ENCODE peak calls at places on chromosomes 4 and X, in nine cellular contexts. Q is ovary; T is esophagus muscularis mucosa; G is heart left ventricle; U is CD8-positive, alpha-beta T cell; I is HCT116; X is psoas muscle; L is kidney; A is uterus. E is an unnamed sample. For H3K36me3, the result is how much of the 10 kb centered on the place peaks cover.

GRCh38 chr4:158410272-158410671 is 111.4 kb upstream of the RXFP1 start:
- DNase-seq in Q (no peak), T (no peak), G (no peak), U (no peak), I (peak), X (no peak), L (no peak), A (no peak), E (no peak)

GRCh38 chrX:109632906-109633504 is 8.0 kb upstream of the KCNE5 start:
- DNase-seq in Q (no peak), T (no peak), G (no peak), U (no peak), I (no peak), X (no peak), L (no peak), A (no peak), E (peak)

GRCh38 chr4:113678651-113679050 is 82.9 kb downstream of the CAMK2D start:
- DNase-seq in Q (no peak), T (no peak), G (no peak), U (no peak), I (no peak), X (no peak), L (no peak), A (no peak), E (no peak)

GRCh38 chr4:71300964-71301363 is 37.9 kb upstream of the SLC4A4 start:
- DNase-seq in Q (no peak), T (no peak), G (peak), U (no peak), I (no peak), X (no peak), L (no peak), A (no peak), E (no peak)

GRCh38 chr4:2352729-2353221 is 65.7 kb downstream of the ZFYVE28 start:
- DNase-seq in Q (no peak), T (no peak), G (no peak), U (no peak), I (no peak), X (no peak), L (no peak), A (peak), E (no peak)

GRCh38 chr4:15515106-15515505 is 45.4 kb downstream of the CC2D2A start:
- DNase-seq in Q (no peak), T (no peak), G (no peak), U (no peak), I (no peak), X (no peak), L (no peak), A (no peak), E (no peak)

GRCh38 chr4:2781911-2782310 is 11.0 kb upstream of the SH3BP2 start:
- DNase-seq in Q (no peak), T (no peak), G (no peak), U (no peak), I (no peak), X (no peak), L (no peak), A (no peak), E (no peak)

GRCh38 chrX:111095974-111096870 is at the start of gene PAK3:
- DNase-seq in Q (peak), T (no peak), G (peak), U (no peak), I (no peak), X (peak), L (peak), A (peak), E (no peak)

GRCh38 chr4:88674989-88675388 is 22.6 kb downstream of the NAP1L5 start:
- DNase-seq in Q (no peak), T (no peak), G (no peak), U (no peak), I (no peak), X (no peak), L (no peak), A (no peak), E (no peak)

GRCh38 chr4:166498541-166498940 is 625.5 kb downstream of the TLL1 start:
- DNase-seq in Q (no peak), T (no peak), G (no peak), U (no peak), I (no peak), X (no peak), L (no peak), A (no peak), E (no peak)

GRCh38 chrX:134570899-134571298 is 87.4 kb downstream of the PLAC1 start:
- DNase-seq in Q (no peak), T (no peak), G (no peak), U (no peak), I (no peak), X (no peak), L (no peak), A (no peak), E (no peak)

GRCh38 chr4:140187316-140187695 is 33.3 kb upstream of the MAML3 start:
- DNase-seq in Q (no peak), T (no peak), G (no peak), U (no peak), I (no peak), X (no peak), L (no peak), A (no peak), E (no peak)

GRCh38 chr4:169070895-169071218 is 60.8 kb upstream of the CBR4 start:
- DNase-seq in Q (no peak), T (no peak), G (no peak), U (no peak), I (no peak), X (no peak), L (no peak), A (no peak), E (no peak)

GRCh38 chr4:105895609-105896460 is 564 bp downstream of the NPNT start:
- DNase-seq in Q (no peak), T (no peak), G (peak), U (no peak), I (no peak), X (peak), L (peak), A (peak), E (no peak)

GRCh38 chr4:20493761-20494353 is 206.4 kb upstream of the PACRGL start:
- DNase-seq in Q (no peak), T (no peak), G (no peak), U (no peak), I (no peak), X (no peak), L (no peak), A (no peak), E (no peak)

DNA sequence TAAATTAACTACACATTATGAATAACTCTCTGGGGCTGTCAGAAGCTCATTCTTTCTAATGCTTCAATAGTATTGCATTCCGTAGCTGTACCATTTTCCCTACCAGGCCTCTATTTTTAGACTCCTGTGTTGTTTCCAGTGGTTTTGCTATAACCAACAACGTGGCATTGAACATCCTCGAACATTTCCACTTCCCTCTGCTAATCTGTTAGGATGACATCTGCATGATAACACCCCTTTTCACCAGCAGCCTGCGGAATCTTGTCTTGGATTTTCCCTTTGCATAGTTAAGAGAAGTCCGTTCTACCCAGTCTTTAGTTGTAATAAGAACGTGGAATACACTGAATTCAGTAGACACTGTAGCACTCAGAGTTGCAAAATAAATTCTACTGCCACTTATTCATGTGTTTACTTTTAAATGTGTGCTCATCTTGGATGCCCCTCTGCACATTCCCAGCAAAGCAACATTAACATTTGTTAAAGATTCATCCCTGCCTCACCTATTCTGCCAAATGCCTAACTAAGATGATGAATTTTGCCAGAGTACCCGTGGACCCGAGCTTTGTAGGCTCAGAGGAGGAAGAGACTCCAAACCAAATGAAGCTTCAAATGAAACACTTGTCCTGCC is 55.6 kb downstream of the SEL1L3 start:
- DNase-seq in Q (no peak), T (no peak), G (no peak), U (no peak), I (no peak), X (no peak), L (no peak), A (no peak), E (no peak)
- H3K4me3 ChIP-seq in Q (no peak), T (no peak), G (no peak), U (no peak), I (no peak), X (no peak), L (no peak), A (no peak), E (no peak)

DNA sequence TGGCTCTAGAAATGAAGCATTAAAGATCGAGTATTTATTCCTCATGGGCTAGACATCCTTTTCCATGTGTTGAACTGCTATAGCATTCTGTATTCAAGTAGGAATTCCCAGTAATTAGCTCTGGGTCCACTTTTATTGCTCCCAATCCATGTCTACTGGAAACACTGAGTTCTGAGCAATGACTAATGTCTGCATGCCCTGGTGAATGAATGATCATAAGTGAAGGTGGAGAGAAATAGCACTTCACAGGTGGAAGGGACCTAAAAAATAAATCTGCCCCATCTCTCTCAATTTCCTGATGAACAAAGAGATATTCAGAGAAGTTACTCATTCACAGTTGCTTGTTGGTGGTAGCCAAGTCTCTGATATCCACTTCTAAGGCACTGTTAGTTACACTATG is 34.6 kb upstream of the CXCL8 start:
- DNase-seq in Q (no peak), T (no peak), G (no peak), U (no peak), I (no peak), X (no peak), L (no peak), A (no peak), E (no peak)
- H3K36me3 ChIP-seq in Q (under half), T (under half), G (under half), U (under half), I (under half), X (under half), L (under half), A (under half), E (under half)

DNA sequence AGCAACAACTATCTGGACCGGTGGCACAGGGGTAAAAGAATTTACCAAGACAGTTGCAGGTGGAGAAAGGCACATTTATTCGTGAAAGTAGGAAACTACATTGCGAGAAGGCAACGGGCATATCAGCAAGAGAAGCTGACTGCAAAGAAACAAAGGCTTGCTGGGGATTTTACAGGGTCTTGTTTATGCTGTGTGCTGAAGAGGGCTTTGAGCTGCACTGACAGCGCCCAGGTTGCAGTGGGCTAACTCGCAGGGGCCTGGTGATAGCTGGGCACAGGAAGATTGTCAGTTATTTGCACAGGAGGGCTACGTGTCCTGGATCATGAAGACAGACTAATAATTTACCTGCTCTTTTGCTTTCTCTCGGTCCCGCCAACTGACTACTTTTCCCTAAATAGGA is 10.7 kb downstream of the TLR3 start:
- DNase-seq in Q (no peak), T (no peak), G (no peak), U (no peak), I (no peak), X (no peak), L (no peak), A (no peak), E (no peak)
- H3K27ac ChIP-seq in Q (no peak), T (no peak), G (no peak), U (no peak), I (no peak), X (no peak), L (no peak), A (no peak), E (no peak)

DNA sequence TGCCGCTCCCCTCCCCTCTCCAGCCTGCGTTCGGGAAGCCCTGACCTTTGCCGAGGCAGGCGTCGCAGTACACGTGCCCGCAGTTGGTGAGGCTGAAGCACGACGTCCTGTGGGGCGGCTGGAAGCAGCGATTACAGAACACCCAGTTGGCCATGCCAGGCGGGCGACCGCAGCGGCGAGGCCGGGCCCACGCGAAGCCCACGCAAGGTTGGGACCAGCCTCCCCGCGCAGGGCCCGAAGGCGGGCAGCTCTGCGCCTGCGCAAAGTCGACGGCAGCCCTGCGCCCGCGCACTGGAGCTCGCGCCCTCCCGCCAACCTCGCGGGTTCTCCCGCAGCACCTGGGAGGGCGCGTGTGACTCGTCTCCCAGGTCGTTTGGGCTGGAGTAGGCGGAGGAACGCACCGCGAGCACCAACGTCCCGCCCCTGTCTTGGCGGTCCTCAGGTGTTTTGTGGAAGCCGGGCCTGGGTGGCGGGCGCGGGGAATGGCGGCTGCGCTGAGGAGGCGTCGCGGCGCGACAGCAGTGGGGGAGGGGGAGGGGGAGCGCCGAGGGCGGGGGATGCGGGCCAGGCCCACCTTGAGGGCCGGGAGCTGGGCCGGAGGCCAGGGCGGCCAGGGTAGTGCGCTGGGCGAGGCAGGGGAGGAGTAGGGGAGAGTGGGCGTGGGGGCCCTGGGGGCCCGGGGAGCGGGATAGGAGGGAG is at the start of gene RNF212:
- DNase-seq in Q (peak), T (peak), G (peak), U (no peak), I (no peak), X (peak), L (peak), A (peak), E (no peak)
- H3K4me3 ChIP-seq in Q (peak), T (peak), G (peak), U (peak), I (no peak), X (peak), L (no peak), A (peak), E (peak)

DNA sequence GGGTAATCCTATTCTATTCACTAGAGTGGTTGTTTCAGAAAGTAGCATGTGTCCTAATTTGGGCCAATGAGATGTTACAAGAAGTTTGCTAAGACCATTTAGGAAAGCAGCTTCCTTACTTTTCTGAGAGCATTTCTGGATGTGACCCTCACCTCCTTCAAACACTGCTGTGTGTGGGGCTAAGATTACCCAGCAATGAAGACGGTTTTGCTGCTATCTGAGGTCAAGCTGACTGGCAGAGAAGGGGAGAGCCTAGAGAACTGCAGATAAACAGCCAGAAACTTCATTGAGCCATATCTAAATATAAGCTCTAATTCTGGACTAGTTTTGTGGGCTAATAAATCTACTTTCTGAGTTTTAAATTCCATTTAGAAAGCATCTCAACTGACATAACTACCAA is 36.4 kb downstream of the ZAR1 start:
- DNase-seq in Q (no peak), T (no peak), G (no peak), U (no peak), I (no peak), X (no peak), L (no peak), A (no peak), E (no peak)
- H3K36me3 ChIP-seq in Q (under half), T (half or more), G (under half), U (under half), I (under half), X (under half), L (under half), A (under half), E (under half)

DNA sequence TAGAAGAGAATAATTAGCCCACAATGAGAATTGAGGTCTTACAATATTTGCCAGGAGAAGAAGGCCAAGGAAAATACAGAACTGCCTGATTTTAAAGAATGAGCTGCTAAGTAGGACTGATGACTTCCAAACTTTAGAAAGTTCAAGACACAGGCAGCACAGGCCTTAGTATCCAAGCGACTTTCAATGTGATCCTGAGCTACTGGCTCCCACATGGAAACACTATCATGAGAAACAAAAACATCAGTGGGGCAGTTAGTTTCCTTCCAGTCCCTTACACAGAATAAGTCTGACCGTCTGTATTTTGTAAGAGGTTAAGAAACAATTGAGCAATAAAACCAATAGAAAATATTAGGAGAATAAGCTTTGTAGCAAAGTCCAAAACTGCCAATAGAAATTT is 251.4 kb downstream of the COL25A1 start:
- DNase-seq in Q (no peak), T (no peak), G (no peak), U (no peak), I (no peak), X (no peak), L (no peak), A (no peak), E (no peak)
- H3K27ac ChIP-seq in Q (no peak), T (no peak), G (no peak), U (no peak), I (no peak), X (no peak), L (no peak), A (no peak), E (no peak)

GRCh38 chr4:53021709-53022108 is 159.6 kb downstream of the RASL11B start:
- DNase-seq in Q (no peak), T (no peak), G (no peak), U (no peak), I (no peak), X (no peak), L (no peak), A (no peak), E (no peak)

GRCh38 chr4:53022162-53023100 is 160.3 kb downstream of the RASL11B start:
- DNase-seq in Q (no peak), T (no peak), G (no peak), U (no peak), I (no peak), X (no peak), L (no peak), A (no peak), E (no peak)

GRCh38 chr4:53023640-53024299 is 161.7 kb downstream of the RASL11B start:
- DNase-seq in Q (no peak), T (no peak), G (no peak), U (no peak), I (no peak), X (no peak), L (no peak), A (no peak), E (no peak)

GRCh38 chr4:53026233-53026632 is 164.1 kb downstream of the RASL11B start:
- DNase-seq in Q (no peak), T (no peak), G (no peak), U (no peak), I (no peak), X (no peak), L (no peak), A (no peak), E (no peak)
- H3K4me3 ChIP-seq in Q (no peak), T (no peak), G (no peak), U (no peak), I (no peak), X (no peak), L (no peak), A (no peak), E (no peak)

E was measured in iPS DF 6.9.